ENCODE peak calls at places on chromosome 3, in eight cellular contexts. K is GM23338, L is right lobe of liver, S is A673, R is heart right ventricle, B is fibroblast of lung, A is cardiac muscle cell, Y is heart left ventricle. F is an unnamed sample. For H3K4me1, the result is how much of the 10 kb centered on the place peaks cover.

GRCh38 chr3:53191836-53192480 is 30.9 kb downstream of the PRKCD start:
- DNase-seq in K (no peak), L (no peak), S (no peak), R (no peak), B (no peak), A (no peak), Y (peak), F (no peak)

GRCh38 chr3:3743754-3744153 is 55.5 kb upstream of the LRRN1 start:
- DNase-seq in K (no peak), L (no peak), S (no peak), R (no peak), B (no peak), A (no peak), Y (no peak), F (no peak)

GRCh38 chr3:126308394-126309125 is 48.6 kb downstream of the KLF15 start:
- DNase-seq in K (peak), L (no peak), S (no peak), R (no peak), B (no peak), A (no peak), Y (peak), F (no peak)

GRCh38 chr3:93988283-93988682 is 8.3 kb downstream of the ARL13B start:
- DNase-seq in K (no peak), L (no peak), S (peak), R (no peak), B (peak), A (peak), Y (no peak), F (no peak)

GRCh38 chr3:190192807-190193206 is 72.1 kb upstream of the P3H2 start:
- DNase-seq in K (no peak), L (no peak), S (no peak), R (no peak), B (peak), A (no peak), Y (no peak), F (no peak)

GRCh38 chr3:130276203-130276803 is 69.2 kb upstream of the COL6A5 start:
- DNase-seq in K (peak), L (no peak), S (peak), R (no peak), B (peak), A (peak), Y (no peak), F (peak)

GRCh38 chr3:143507735-143508580 is 340.3 kb downstream of the SLC9A9 start:
- DNase-seq in K (no peak), L (no peak), S (no peak), R (no peak), B (peak), A (peak), Y (no peak), F (no peak)

GRCh38 chr3:24686764-24687163 is 192.1 kb upstream of the THRB start:
- DNase-seq in K (no peak), L (no peak), S (no peak), R (no peak), B (peak), A (peak), Y (no peak), F (no peak)

GRCh38 chr3:193805448-193805847 is 212.4 kb downstream of the OPA1 start:
- DNase-seq in K (no peak), L (peak), S (peak), R (peak), B (peak), A (peak), Y (peak), F (peak)

GRCh38 chr3:141076821-141077571 is 25.8 kb downstream of the SPSB4 start:
- DNase-seq in K (peak), L (peak), S (peak), R (peak), B (peak), A (peak), Y (peak), F (peak)

GRCh38 chr3:131716943-131717342 is 214.2 kb upstream of the MRPL3 start:
- DNase-seq in K (no peak), L (no peak), S (no peak), R (no peak), B (no peak), A (no peak), Y (no peak), F (no peak)

GRCh38 chr3:185176756-185177359 is 24.0 kb upstream of the C3orf70 start:
- DNase-seq in K (peak), L (no peak), S (peak), R (no peak), B (peak), A (peak), Y (no peak), F (peak)

GRCh38 chr3:171393032-171393744 is 67.0 kb downstream of the TNIK start:
- DNase-seq in K (peak), L (no peak), S (no peak), R (no peak), B (peak), A (peak), Y (no peak), F (no peak)

GRCh38 chr3:124315215-124316033 is 323.5 kb upstream of the ROPN1 start:
- DNase-seq in K (no peak), L (no peak), S (no peak), R (no peak), B (peak), A (peak), Y (no peak), F (no peak)

GRCh38 chr3:29183346-29184087 is 97.4 kb upstream of the RBMS3 start:
- DNase-seq in K (no peak), L (no peak), S (peak), R (no peak), B (peak), A (peak), Y (no peak), F (no peak)

GRCh38 chr3:194223951-194224350 is 88.0 kb downstream of the HES1 start:
- DNase-seq in K (no peak), L (no peak), S (no peak), R (no peak), B (no peak), A (no peak), Y (no peak), F (no peak)

GRCh38 chr3:59411694-59412093 is 361.9 kb upstream of the CFAP20DC start:
- DNase-seq in K (no peak), L (no peak), S (no peak), R (no peak), B (peak), A (no peak), Y (no peak), F (no peak)

GRCh38 chr3:193439423-193439822 is 60.9 kb upstream of the ATP13A5 start:
- DNase-seq in K (no peak), L (no peak), S (no peak), R (no peak), B (no peak), A (no peak), Y (no peak), F (no peak)

GRCh38 chr3:152321806-152322377 is 53.2 kb downstream of the MBNL1 start:
- DNase-seq in K (no peak), L (no peak), S (no peak), R (no peak), B (no peak), A (no peak), Y (no peak), F (no peak)

GRCh38 chr3:125359700-125360099 is 15.4 kb downstream of the ZNF148 start:
- DNase-seq in K (no peak), L (no peak), S (no peak), R (no peak), B (no peak), A (no peak), Y (no peak), F (no peak)

GRCh38 chr3:120338517-120338916 is 10.6 kb downstream of the LRRC58 start:
- DNase-seq in K (no peak), L (no peak), S (no peak), R (no peak), B (no peak), A (no peak), Y (no peak), F (no peak)

GRCh38 chr3:16945330-16945729 is 60.6 kb downstream of the PLCL2 start:
- DNase-seq in K (no peak), L (no peak), S (no peak), R (no peak), B (peak), A (peak), Y (no peak), F (no peak)

GRCh38 chr3:193831495-193832455 is 238.8 kb downstream of the OPA1 start:
- DNase-seq in K (no peak), L (no peak), S (no peak), R (peak), B (peak), A (no peak), Y (no peak), F (no peak)

GRCh38 chr3:192467230-192468186 is 259.8 kb downstream of the FGF12 start:
- DNase-seq in K (peak), L (peak), S (peak), R (peak), B (peak), A (peak), Y (no peak), F (peak)

GRCh38 chr3:23566499-23566898 is 239.3 kb upstream of the UBE2E1 start:
- DNase-seq in K (no peak), L (no peak), S (no peak), R (no peak), B (no peak), A (no peak), Y (no peak), F (no peak)

GRCh38 chr3:164465172-164465571 is 613.1 kb downstream of the SI start:
- DNase-seq in K (no peak), L (no peak), S (no peak), R (no peak), B (peak), A (no peak), Y (no peak), F (no peak)

GRCh38 chr3:46670000-46670890 is 23.2 kb downstream of the ALS2CL start:
- DNase-seq in K (no peak), L (peak), S (no peak), R (no peak), B (no peak), A (no peak), Y (peak), F (peak)

GRCh38 chr3:107753494-107753893 is 230.7 kb downstream of the BBX start:
- DNase-seq in K (peak), L (no peak), S (peak), R (no peak), B (peak), A (peak), Y (no peak), F (peak)
- TF ChIP-seq CTCF in K (peak), L (peak), S (peak), R (peak), B (peak), A (peak), Y (peak), F (peak)

GRCh38 chr3:153855772-153856171 is 265.4 kb upstream of the ARHGEF26 start:
- DNase-seq in K (peak), L (no peak), S (no peak), R (no peak), B (no peak), A (no peak), Y (no peak), F (no peak)
- H3K4me3 ChIP-seq in K (no peak), L (no peak), S (no peak), R (no peak), B (no peak), A (no peak), Y (no peak), F (no peak)

GRCh38 chr3:71442648-71443047 is 140.9 kb downstream of the FOXP1 start:
- DNase-seq in K (no peak), L (no peak), S (no peak), R (no peak), B (no peak), A (no peak), Y (no peak), F (no peak)
- H3K4me1 ChIP-seq in K (under half), L (under half), S (under half), R (half or more), B (under half), A (under half), Y (under half), F (under half)

GRCh38 chr3:104521606-104522336 is 844.9 kb upstream of the ALCAM start:
- DNase-seq in K (no peak), L (no peak), S (no peak), R (no peak), B (no peak), A (no peak), Y (no peak), F (peak)

GRCh38 chr3:104519468-104519867 is 847.2 kb upstream of the ALCAM start:
- DNase-seq in K (peak), L (no peak), S (no peak), R (no peak), B (no peak), A (no peak), Y (no peak), F (no peak)

GRCh38 chr3:104523136-104523535 is 843.6 kb upstream of the ALCAM start:
- DNase-seq in K (no peak), L (no peak), S (no peak), R (no peak), B (peak), A (no peak), Y (no peak), F (no peak)

GRCh38 chr3:104519068-104519467 is 847.6 kb upstream of the ALCAM start:
- DNase-seq in K (peak), L (no peak), S (no peak), R (no peak), B (no peak), A (no peak), Y (no peak), F (no peak)

GRCh38 chr3:104519968-104520655 is 846.6 kb upstream of the ALCAM start:
- DNase-seq in K (peak), L (no peak), S (no peak), R (no peak), B (peak), A (peak), Y (no peak), F (no peak)
- TF ChIP-seq CTCF in K (no peak), L (no peak), S (no peak), R (no peak), B (no peak), A (no peak), Y (no peak), F (no peak)

GRCh38 chr3:197295871-197296270 is 2.5 kb downstream of the DLG1 start:
- DNase-seq in K (no peak), L (no peak), S (no peak), R (no peak), B (peak), A (no peak), Y (no peak), F (no peak)
- H3K4me3 ChIP-seq in K (no peak), L (no peak), S (peak), R (peak), B (peak), A (no peak), Y (no peak), F (peak)

GRCh38 chr3:187919018-187919417 is 173.8 kb upstream of the BCL6 start:
- DNase-seq in K (no peak), L (no peak), S (no peak), R (no peak), B (peak), A (peak), Y (no peak), F (no peak)
- H3K4me1 ChIP-seq in K (half or more), L (under half), S (under half), R (under half), B (under half), A (under half), Y (under half), F (under half)

DNA sequence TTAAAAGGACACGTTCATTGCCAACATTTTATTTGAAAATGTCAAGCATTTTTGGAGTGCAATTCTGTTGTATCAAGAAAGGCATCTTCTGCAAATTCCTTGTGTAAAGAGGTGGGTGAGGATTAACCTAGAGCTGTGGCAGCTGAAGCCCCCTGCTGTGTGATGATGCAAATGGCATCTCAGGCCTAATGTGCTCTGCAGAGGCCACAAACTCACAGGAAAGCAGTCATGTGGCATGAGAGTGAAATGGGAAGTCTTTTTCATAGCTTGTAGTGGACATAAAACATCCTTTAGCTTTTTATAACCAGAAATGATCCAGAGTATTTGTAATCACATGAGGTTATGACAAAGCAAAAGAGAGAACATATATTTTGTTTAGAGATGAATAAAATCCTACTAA is 6.4 kb downstream of the CADM2 start:
- DNase-seq in K (peak), L (no peak), S (peak), R (no peak), B (peak), A (peak), Y (no peak), F (peak)
- TF ChIP-seq CTCF in K (no peak), L (no peak), S (no peak), R (no peak), B (peak), A (no peak), Y (no peak), F (peak)

GRCh38 chr3:158260392-158260791 is 150.5 kb downstream of the RSRC1 start:
- DNase-seq in K (no peak), L (no peak), S (no peak), R (no peak), B (peak), A (no peak), Y (no peak), F (no peak)
- H3K4me3 ChIP-seq in K (no peak), L (no peak), S (no peak), R (no peak), B (no peak), A (no peak), Y (no peak), F (no peak)